ENCODE peak calls at places on chromosomes 13 and 19, in seven cellular contexts. W is GM10248; F is COR-L47; R is MCF 10A; N is stimulated activated CD8-positive, alpha-beta memory T cell treated with anti-CD3 and anti-CD28 coated beads, Interleukin-2, amount 100 ng/mL, for 1 hour; O is substantia nigra; M is occipital lobe. Q is an unnamed sample.
A peak's percentile ranks its signal among the peaks of the same experiment; 100 is the strongest.

GRCh38 chr13:78137404-78138142 is 218.9 kb upstream of the EDNRB start:
- DNase-seq in O (no peak), R (peak; percentile 68), F (peak; percentile 44), M (no peak), W (peak; percentile 37), N (no peak), Q (peak; percentile 46)

GRCh38 chr13:98976338-98976737 is 1.5 kb downstream of the DOCK9 start:
- DNase-seq in W (no peak), N (no peak), O (no peak), F (no peak), M (no peak), R (no peak), Q (no peak)

GRCh38 chr19:47230122-47230920 is 678 bp downstream of the BBC3 start:
- DNase-seq in N (peak; percentile 70), W (peak; percentile 73), F (no peak), M (peak; percentile 21), O (no peak), R (peak; percentile 52), Q (no peak)

GRCh38 chr19:16435999-16436650 is 35.6 kb downstream of the EPS15L1 start:
- DNase-seq in F (no peak), W (no peak), R (no peak), M (no peak), O (no peak), N (no peak), Q (no peak)

GRCh38 chr19:53881482-53882390 is at the start of gene PRKCG:
- DNase-seq in M (peak; percentile 21), W (peak; percentile 54), R (peak; percentile 35), O (no peak), N (no peak), F (no peak), Q (no peak)

GRCh38 chr19:20051841-20052768 is 12.8 kb upstream of the ZNF682 start:
- DNase-seq in M (peak; percentile 97), O (peak; percentile 98), R (no peak), N (peak; percentile 29), F (peak; percentile 85), W (peak; percentile 61), Q (peak; percentile 17)

GRCh38 chr19:52897149-52897935 is at the start of gene ZNF320:
- DNase-seq in R (peak; percentile 87), M (peak; percentile 95), O (peak; percentile 96), N (peak; percentile 78), F (peak; percentile 87), W (peak; percentile 96), Q (peak; percentile 76)

GRCh38 chr19:39070888-39071287 is 13.3 kb upstream of the ACP7 start:
- DNase-seq in O (no peak), N (no peak), F (no peak), R (no peak), M (no peak), W (no peak), Q (no peak)

GRCh38 chr19:18587962-18588610 is 512 bp upstream of the REX1BD start:
- DNase-seq in N (no peak), R (no peak), O (no peak), F (no peak), W (no peak), M (no peak), Q (no peak)

GRCh38 chr19:42397315-42398166 is 7.4 kb upstream of the CNFN start:
- DNase-seq in F (no peak), O (no peak), W (no peak), N (no peak), R (no peak), M (no peak), Q (no peak)

GRCh38 chr19:18098891-18099622 is 1.5 kb downstream of the MAST3 start:
- DNase-seq in R (no peak), M (peak; percentile 44), F (no peak), N (no peak), W (peak; percentile 84), O (peak; percentile 24), Q (peak; percentile 84)

GRCh38 chr13:28659611-28659970 is 661 bp downstream of the POMP start:
- DNase-seq in M (no peak), R (peak; percentile 40), W (peak; percentile 19), N (no peak), O (no peak), F (no peak), Q (no peak)

GRCh38 chr13:89627991-89628390 is 1719.5 kb upstream of the MIR17HG start:
- DNase-seq in O (no peak), W (no peak), R (peak; percentile 21), N (no peak), M (no peak), F (no peak), Q (no peak)

GRCh38 chr13:107296804-107297203 is 728.9 kb upstream of the ARGLU1 start:
- DNase-seq in M (no peak), R (peak; percentile 20), N (no peak), O (no peak), W (no peak), F (no peak), Q (no peak)

GRCh38 chr19:39182174-39182505 is 14.6 kb upstream of the NCCRP1 start:
- DNase-seq in N (no peak), O (no peak), R (peak; percentile 44), W (no peak), F (no peak), M (no peak), Q (no peak)

Q was measured in GM12878.